ENCODE peak calls at places on chromosomes 11 and 22, in nine cellular contexts. One of them, this sample, is unnamed. For H3K4me1, the result is how much of the 10 kb centered on the place peaks cover.

GRCh38 chr22:45964926-45965564 is 11.9 kb downstream of the WNT7B start:
- DNase-seq in GM12878: no peak
- DNase-seq in Peyer's patch: no peak
- DNase-seq in transverse colon: no peak
- DNase-seq in IMR-90: no peak
- DNase-seq in tibial nerve: no peak
- DNase-seq in spleen: no peak
- DNase-seq in ovary: no peak
- DNase-seq in heart left ventricle: no peak
- DNase-seq in this sample: no peak

GRCh38 chr11:76975513-76975912 is 58.7 kb upstream of the B3GNT6 start:
- DNase-seq in spleen: no peak
- DNase-seq in GM12878: no peak
- DNase-seq in heart left ventricle: no peak
- DNase-seq in transverse colon: no peak
- DNase-seq in IMR-90: no peak
- DNase-seq in Peyer's patch: no peak
- DNase-seq in tibial nerve: no peak
- DNase-seq in ovary: no peak
- DNase-seq in this sample: no peak

GRCh38 chr22:18057568-18058209 is 20.1 kb upstream of the PEX26 start:
- DNase-seq in heart left ventricle: peak
- DNase-seq in Peyer's patch: no peak
- DNase-seq in IMR-90: peak
- DNase-seq in transverse colon: peak
- DNase-seq in spleen: peak
- DNase-seq in tibial nerve: peak
- DNase-seq in GM12878: peak
- DNase-seq in ovary: peak
- DNase-seq in this sample: peak

GRCh38 chr11:12157241-12157661 is 46.9 kb downstream of the MICAL2 start:
- DNase-seq in spleen: no peak
- DNase-seq in Peyer's patch: no peak
- DNase-seq in heart left ventricle: no peak
- DNase-seq in tibial nerve: no peak
- DNase-seq in GM12878: no peak
- DNase-seq in ovary: peak
- DNase-seq in transverse colon: no peak
- DNase-seq in IMR-90: peak
- DNase-seq in this sample: no peak

GRCh38 chr22:25448435-25449051 is 115.9 kb upstream of the GRK3 start:
- DNase-seq in spleen: no peak
- DNase-seq in transverse colon: no peak
- DNase-seq in IMR-90: peak
- DNase-seq in Peyer's patch: no peak
- DNase-seq in heart left ventricle: no peak
- DNase-seq in ovary: no peak
- DNase-seq in GM12878: no peak
- DNase-seq in tibial nerve: no peak
- DNase-seq in this sample: no peak

GRCh38 chr22:25955323-25955722 is 213.3 kb downstream of the MYO18B start:
- DNase-seq in IMR-90: no peak
- DNase-seq in heart left ventricle: no peak
- DNase-seq in GM12878: no peak
- DNase-seq in tibial nerve: no peak
- DNase-seq in Peyer's patch: no peak
- DNase-seq in ovary: no peak
- DNase-seq in spleen: no peak
- DNase-seq in transverse colon: no peak
- DNase-seq in this sample: no peak

GRCh38 chr11:25981998-25982397 is 349.9 kb upstream of the ANO3 start:
- DNase-seq in ovary: no peak
- DNase-seq in GM12878: peak
- DNase-seq in IMR-90: peak
- DNase-seq in transverse colon: no peak
- DNase-seq in spleen: no peak
- DNase-seq in Peyer's patch: no peak
- DNase-seq in tibial nerve: no peak
- DNase-seq in heart left ventricle: no peak
- DNase-seq in this sample: no peak

GRCh38 chr11:2302280-2302843 is 549 bp downstream of the TSPAN32 start:
- DNase-seq in spleen: peak
- DNase-seq in heart left ventricle: no peak
- DNase-seq in GM12878: no peak
- DNase-seq in tibial nerve: no peak
- DNase-seq in transverse colon: no peak
- DNase-seq in IMR-90: no peak
- DNase-seq in ovary: no peak
- DNase-seq in Peyer's patch: peak
- DNase-seq in this sample: peak

GRCh38 chr11:27350503-27350902 is 12.5 kb downstream of the CCDC34 start:
- DNase-seq in transverse colon: no peak
- DNase-seq in heart left ventricle: no peak
- DNase-seq in Peyer's patch: no peak
- DNase-seq in spleen: no peak
- DNase-seq in tibial nerve: no peak
- DNase-seq in ovary: no peak
- DNase-seq in GM12878: no peak
- DNase-seq in IMR-90: no peak
- DNase-seq in this sample: no peak

GRCh38 chr22:23102002-23102655 is 31.8 kb downstream of the GNAZ start:
- DNase-seq in ovary: no peak
- DNase-seq in spleen: no peak
- DNase-seq in Peyer's patch: no peak
- DNase-seq in transverse colon: no peak
- DNase-seq in IMR-90: no peak
- DNase-seq in tibial nerve: no peak
- DNase-seq in GM12878: no peak
- DNase-seq in heart left ventricle: no peak
- DNase-seq in this sample: no peak

GRCh38 chr11:5550440-5551095 is 2.2 kb upstream of the OR52H1 start:
- DNase-seq in tibial nerve: no peak
- DNase-seq in transverse colon: no peak
- DNase-seq in spleen: no peak
- DNase-seq in heart left ventricle: no peak
- DNase-seq in ovary: no peak
- DNase-seq in Peyer's patch: no peak
- DNase-seq in GM12878: peak
- DNase-seq in IMR-90: peak
- DNase-seq in this sample: no peak

GRCh38 chr22:20517422-20517821 is 10.0 kb downstream of the MED15 start:
- DNase-seq in transverse colon: no peak
- DNase-seq in tibial nerve: no peak
- DNase-seq in heart left ventricle: no peak
- DNase-seq in Peyer's patch: no peak
- DNase-seq in spleen: no peak
- DNase-seq in ovary: no peak
- DNase-seq in GM12878: no peak
- DNase-seq in IMR-90: no peak
- DNase-seq in this sample: no peak
- TF ChIP-seq POLR2A in transverse colon: no peak
- TF ChIP-seq POLR2A in tibial nerve: no peak
- TF ChIP-seq POLR2A in heart left ventricle: no peak
- TF ChIP-seq POLR2A in Peyer's patch: no peak
- TF ChIP-seq POLR2A in spleen: no peak
- TF ChIP-seq POLR2A in ovary: no peak
- TF ChIP-seq POLR2A in GM12878: no peak
- TF ChIP-seq POLR2A in IMR-90: no peak
- TF ChIP-seq POLR2A in this sample: no peak

GRCh38 chr11:46360878-46361277 is 13.6 kb downstream of the DGKZ start:
- DNase-seq in IMR-90: no peak
- DNase-seq in ovary: no peak
- DNase-seq in heart left ventricle: no peak
- DNase-seq in GM12878: no peak
- DNase-seq in transverse colon: no peak
- DNase-seq in tibial nerve: no peak
- DNase-seq in Peyer's patch: no peak
- DNase-seq in spleen: no peak
- DNase-seq in this sample: no peak

GRCh38 chr11:46353706-46354105 is 6.4 kb downstream of the DGKZ start:
- DNase-seq in ovary: no peak
- DNase-seq in tibial nerve: no peak
- DNase-seq in Peyer's patch: no peak
- DNase-seq in GM12878: no peak
- DNase-seq in transverse colon: no peak
- DNase-seq in heart left ventricle: peak
- DNase-seq in spleen: no peak
- DNase-seq in IMR-90: peak
- DNase-seq in this sample: no peak

GRCh38 chr11:46357483-46357936 is 10.2 kb downstream of the DGKZ start:
- DNase-seq in tibial nerve: no peak
- DNase-seq in IMR-90: no peak
- DNase-seq in Peyer's patch: peak
- DNase-seq in ovary: no peak
- DNase-seq in transverse colon: peak
- DNase-seq in heart left ventricle: no peak
- DNase-seq in GM12878: no peak
- DNase-seq in spleen: peak
- DNase-seq in this sample: no peak

GRCh38 chr11:46359936-46360335 is 12.7 kb downstream of the DGKZ start:
- DNase-seq in tibial nerve: no peak
- DNase-seq in GM12878: no peak
- DNase-seq in transverse colon: no peak
- DNase-seq in ovary: no peak
- DNase-seq in spleen: no peak
- DNase-seq in Peyer's patch: no peak
- DNase-seq in IMR-90: peak
- DNase-seq in heart left ventricle: no peak
- DNase-seq in this sample: no peak

GRCh38 chr11:46356911-46357482 is 9.7 kb downstream of the DGKZ start:
- DNase-seq in GM12878: no peak
- DNase-seq in heart left ventricle: no peak
- DNase-seq in tibial nerve: no peak
- DNase-seq in ovary: no peak
- DNase-seq in IMR-90: peak
- DNase-seq in spleen: no peak
- DNase-seq in Peyer's patch: no peak
- DNase-seq in transverse colon: no peak
- DNase-seq in this sample: no peak
- H3K4me1 ChIP-seq in GM12878: under half
- H3K4me1 ChIP-seq in heart left ventricle: under half
- H3K4me1 ChIP-seq in tibial nerve: under half
- H3K4me1 ChIP-seq in ovary: under half
- H3K4me1 ChIP-seq in IMR-90: under half
- H3K4me1 ChIP-seq in spleen: under half
- H3K4me1 ChIP-seq in Peyer's patch: under half
- H3K4me1 ChIP-seq in transverse colon: under half
- H3K4me1 ChIP-seq in this sample: under half

DNA sequence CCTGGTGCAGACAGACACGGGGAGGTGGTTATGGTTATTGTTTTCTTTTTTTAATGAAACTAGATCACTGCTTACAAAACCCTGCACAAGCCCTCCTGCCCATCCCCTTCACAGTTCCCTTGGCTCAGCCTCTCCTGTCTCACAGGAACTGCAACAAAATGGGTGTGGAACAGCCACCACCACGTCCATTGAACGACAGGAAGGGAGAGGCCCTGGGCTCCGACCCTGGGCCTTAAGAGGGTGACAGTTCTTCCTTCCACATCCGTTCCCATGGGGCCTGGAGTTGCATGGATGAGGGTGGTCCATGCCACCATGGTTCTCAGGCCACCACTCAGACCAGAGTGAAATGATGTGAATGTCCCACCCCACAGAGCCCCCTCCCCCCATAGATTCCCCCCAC is 15.7 kb downstream of the PRPF19 start:
- DNase-seq in IMR-90: no peak
- DNase-seq in ovary: no peak
- DNase-seq in Peyer's patch: no peak
- DNase-seq in transverse colon: no peak
- DNase-seq in heart left ventricle: no peak
- DNase-seq in tibial nerve: no peak
- DNase-seq in spleen: no peak
- DNase-seq in GM12878: no peak
- DNase-seq in this sample: no peak
- TF ChIP-seq POLR2A in IMR-90: no peak
- TF ChIP-seq POLR2A in ovary: no peak
- TF ChIP-seq POLR2A in Peyer's patch: no peak
- TF ChIP-seq POLR2A in transverse colon: no peak
- TF ChIP-seq POLR2A in heart left ventricle: no peak
- TF ChIP-seq POLR2A in tibial nerve: no peak
- TF ChIP-seq POLR2A in spleen: no peak
- TF ChIP-seq POLR2A in GM12878: no peak
- TF ChIP-seq POLR2A in this sample: no peak

GRCh38 chr11:62432695-62433094 is 13.9 kb downstream of the SCGB1A1 start:
- DNase-seq in spleen: no peak
- DNase-seq in Peyer's patch: no peak
- DNase-seq in heart left ventricle: no peak
- DNase-seq in IMR-90: no peak
- DNase-seq in tibial nerve: no peak
- DNase-seq in GM12878: no peak
- DNase-seq in transverse colon: no peak
- DNase-seq in ovary: no peak
- DNase-seq in this sample: no peak

GRCh38 chr11:62431171-62431895 is 12.5 kb downstream of the SCGB1A1 start:
- DNase-seq in spleen: no peak
- DNase-seq in IMR-90: peak
- DNase-seq in heart left ventricle: no peak
- DNase-seq in Peyer's patch: no peak
- DNase-seq in GM12878: no peak
- DNase-seq in transverse colon: no peak
- DNase-seq in tibial nerve: no peak
- DNase-seq in ovary: no peak
- DNase-seq in this sample: no peak

GRCh38 chr11:62433141-62433543 is 14.3 kb downstream of the SCGB1A1 start:
- DNase-seq in Peyer's patch: no peak
- DNase-seq in spleen: no peak
- DNase-seq in tibial nerve: no peak
- DNase-seq in IMR-90: no peak
- DNase-seq in heart left ventricle: no peak
- DNase-seq in ovary: no peak
- DNase-seq in transverse colon: no peak
- DNase-seq in GM12878: no peak
- DNase-seq in this sample: no peak

GRCh38 chr11:62435741-62436485 is 17.1 kb downstream of the SCGB1A1 start:
- DNase-seq in Peyer's patch: no peak
- DNase-seq in ovary: no peak
- DNase-seq in IMR-90: no peak
- DNase-seq in tibial nerve: no peak
- DNase-seq in heart left ventricle: no peak
- DNase-seq in transverse colon: no peak
- DNase-seq in spleen: no peak
- DNase-seq in GM12878: no peak
- DNase-seq in this sample: no peak

DNA sequence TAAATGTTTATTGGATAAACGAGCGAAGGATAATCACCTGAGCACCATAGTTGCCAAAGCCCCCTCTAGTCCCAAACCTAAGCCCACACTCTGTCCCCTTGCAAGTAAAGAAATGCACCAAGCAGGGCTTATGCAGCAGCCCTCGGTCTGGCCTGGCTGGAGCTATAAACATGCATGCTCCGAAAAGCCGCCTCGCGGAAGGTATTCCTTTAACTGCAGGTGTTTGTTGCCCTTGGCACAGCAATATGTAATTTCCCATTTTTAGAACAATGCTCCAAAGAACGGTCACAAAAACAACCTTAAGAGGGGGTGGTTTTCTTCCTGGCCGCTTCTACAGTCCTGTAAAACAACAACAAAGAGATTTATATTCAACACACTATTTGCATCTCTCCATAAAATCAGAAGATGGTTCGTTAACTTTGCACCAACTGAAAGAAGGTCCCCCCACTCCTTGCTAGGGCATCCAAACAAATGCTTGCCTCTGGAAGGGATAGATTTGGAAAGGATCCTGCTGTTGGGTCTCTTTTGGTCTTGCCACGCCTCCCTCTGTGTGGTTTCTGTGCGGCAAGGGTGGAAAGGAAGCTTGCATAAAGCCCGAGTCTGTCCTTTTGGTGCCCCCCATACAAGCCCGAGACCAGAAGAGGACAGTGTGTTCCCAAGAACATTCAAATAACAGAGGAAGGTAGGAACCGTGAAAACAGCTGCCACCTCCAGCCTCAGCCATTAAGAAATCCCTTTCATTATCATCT is 14.9 kb downstream of the SCGB1A1 start:
- DNase-seq in IMR-90: no peak
- DNase-seq in ovary: no peak
- DNase-seq in Peyer's patch: no peak
- DNase-seq in heart left ventricle: no peak
- DNase-seq in GM12878: no peak
- DNase-seq in transverse colon: peak
- DNase-seq in spleen: no peak
- DNase-seq in tibial nerve: peak
- DNase-seq in this sample: peak
- H3K4me1 ChIP-seq in IMR-90: under half
- H3K4me1 ChIP-seq in ovary: under half
- H3K4me1 ChIP-seq in Peyer's patch: under half
- H3K4me1 ChIP-seq in heart left ventricle: under half
- H3K4me1 ChIP-seq in GM12878: under half
- H3K4me1 ChIP-seq in transverse colon: under half
- H3K4me1 ChIP-seq in spleen: under half
- H3K4me1 ChIP-seq in tibial nerve: under half
- H3K4me1 ChIP-seq in this sample: under half

This sample was measured in breast epithelium.